ENCODE peak calls at places on chromosomes 7 and 10, in seven cellular contexts. One of them, this sample, is unnamed.

GRCh38 chr7:66964391-66964790 is 31.0 kb downstream of the SBDS start:
- DNase-seq in IMR-90: peak; percentile 65
- DNase-seq in HCT116: no peak
- DNase-seq in A549: peak; percentile 20
- DNase-seq in testis: peak; percentile 28
- DNase-seq in spleen: no peak
- DNase-seq in heart left ventricle: no peak
- DNase-seq in this sample: no peak

GRCh38 chr7:105638942-105639495 is 57.7 kb upstream of the EFCAB10 start:
- DNase-seq in heart left ventricle: no peak
- DNase-seq in A549: no peak
- DNase-seq in HCT116: no peak
- DNase-seq in spleen: no peak
- DNase-seq in testis: no peak
- DNase-seq in IMR-90: no peak
- DNase-seq in this sample: no peak

GRCh38 chr7:19690736-19691135 is 18.1 kb downstream of the POLR1F start:
- DNase-seq in heart left ventricle: no peak
- DNase-seq in spleen: no peak
- DNase-seq in testis: no peak
- DNase-seq in HCT116: no peak
- DNase-seq in IMR-90: no peak
- DNase-seq in A549: no peak
- DNase-seq in this sample: no peak

GRCh38 chr10:8159628-8160165 is 105.2 kb downstream of the GATA3 start:
- DNase-seq in A549: no peak
- DNase-seq in IMR-90: no peak
- DNase-seq in spleen: no peak
- DNase-seq in testis: no peak
- DNase-seq in heart left ventricle: no peak
- DNase-seq in HCT116: no peak
- DNase-seq in this sample: no peak

GRCh38 chr10:10644317-10645111 is 373.2 kb upstream of the CELF2 start:
- DNase-seq in testis: no peak
- DNase-seq in IMR-90: peak; percentile 77
- DNase-seq in spleen: no peak
- DNase-seq in A549: no peak
- DNase-seq in HCT116: no peak
- DNase-seq in heart left ventricle: peak; percentile 41
- DNase-seq in this sample: no peak

GRCh38 chr7:2544541-2545188 is 10.7 kb downstream of the BRAT1 start:
- DNase-seq in IMR-90: no peak
- DNase-seq in HCT116: no peak
- DNase-seq in testis: no peak
- DNase-seq in A549: no peak
- DNase-seq in heart left ventricle: no peak
- DNase-seq in spleen: no peak
- DNase-seq in this sample: no peak

GRCh38 chr7:112790651-112790973 is 419 bp upstream of the TMEM168 start:
- DNase-seq in spleen: no peak
- DNase-seq in heart left ventricle: no peak
- DNase-seq in testis: no peak
- DNase-seq in HCT116: no peak
- DNase-seq in IMR-90: no peak
- DNase-seq in A549: no peak
- DNase-seq in this sample: no peak

GRCh38 chr10:1203704-1204103 is 147.5 kb downstream of the WDR37 start:
- DNase-seq in IMR-90: no peak
- DNase-seq in heart left ventricle: no peak
- DNase-seq in testis: no peak
- DNase-seq in spleen: peak; percentile 32
- DNase-seq in HCT116: no peak
- DNase-seq in A549: no peak
- DNase-seq in this sample: no peak

GRCh38 chr7:99638731-99639130 is 22.0 kb downstream of the ZSCAN25 start:
- DNase-seq in HCT116: no peak
- DNase-seq in A549: no peak
- DNase-seq in IMR-90: no peak
- DNase-seq in spleen: no peak
- DNase-seq in testis: no peak
- DNase-seq in heart left ventricle: no peak
- DNase-seq in this sample: no peak

GRCh38 chr7:99643464-99643863 is 26.7 kb downstream of the ZSCAN25 start:
- DNase-seq in IMR-90: no peak
- DNase-seq in A549: no peak
- DNase-seq in spleen: no peak
- DNase-seq in HCT116: no peak
- DNase-seq in testis: no peak
- DNase-seq in heart left ventricle: no peak
- DNase-seq in this sample: no peak

GRCh38 chr7:99639267-99639666 is 22.5 kb downstream of the ZSCAN25 start:
- DNase-seq in A549: no peak
- DNase-seq in heart left ventricle: no peak
- DNase-seq in spleen: no peak
- DNase-seq in IMR-90: no peak
- DNase-seq in HCT116: no peak
- DNase-seq in testis: no peak
- DNase-seq in this sample: no peak

GRCh38 chr7:99644436-99644835 is 27.7 kb downstream of the ZSCAN25 start:
- DNase-seq in heart left ventricle: no peak
- DNase-seq in A549: no peak
- DNase-seq in HCT116: no peak
- DNase-seq in spleen: no peak
- DNase-seq in testis: no peak
- DNase-seq in IMR-90: no peak
- DNase-seq in this sample: no peak

GRCh38 chr7:99642099-99642498 is 25.4 kb downstream of the ZSCAN25 start:
- DNase-seq in spleen: no peak
- DNase-seq in IMR-90: peak; percentile 26
- DNase-seq in testis: no peak
- DNase-seq in heart left ventricle: no peak
- DNase-seq in A549: no peak
- DNase-seq in HCT116: no peak
- DNase-seq in this sample: no peak
- TF ChIP-seq POLR2A in spleen: no peak
- TF ChIP-seq POLR2A in IMR-90: no peak
- TF ChIP-seq POLR2A in testis: no peak
- TF ChIP-seq POLR2A in heart left ventricle: no peak
- TF ChIP-seq POLR2A in A549: no peak
- TF ChIP-seq POLR2A in HCT116: no peak
- TF ChIP-seq POLR2A in this sample: no peak

GRCh38 chr10:4849555-4850242 is 23.7 kb downstream of the AKR1E2 start:
- DNase-seq in IMR-90: peak; percentile 96
- DNase-seq in A549: peak; percentile 98
- DNase-seq in testis: peak; percentile 96
- DNase-seq in spleen: peak; percentile 93
- DNase-seq in heart left ventricle: peak; percentile 89
- DNase-seq in HCT116: peak; percentile 88
- DNase-seq in this sample: peak; percentile 80
- TF ChIP-seq POLR2A in IMR-90: no peak
- TF ChIP-seq POLR2A in A549: no peak
- TF ChIP-seq POLR2A in testis: no peak
- TF ChIP-seq POLR2A in spleen: no peak
- TF ChIP-seq POLR2A in heart left ventricle: no peak
- TF ChIP-seq POLR2A in HCT116: no peak
- TF ChIP-seq POLR2A in this sample: no peak

GRCh38 chr10:90919683-90920574 is 958 bp downstream of the ANKRD1 start:
- DNase-seq in A549: no peak
- DNase-seq in IMR-90: no peak
- DNase-seq in spleen: no peak
- DNase-seq in testis: no peak
- DNase-seq in heart left ventricle: no peak
- DNase-seq in HCT116: no peak
- DNase-seq in this sample: no peak
- TF ChIP-seq POLR2A in A549: no peak
- TF ChIP-seq POLR2A in IMR-90: no peak
- TF ChIP-seq POLR2A in spleen: no peak
- TF ChIP-seq POLR2A in testis: no peak
- TF ChIP-seq POLR2A in heart left ventricle: peak; percentile 82
- TF ChIP-seq POLR2A in HCT116: no peak
- TF ChIP-seq POLR2A in this sample: no peak

GRCh38 chr7:134891262-134892001 is 94.9 kb upstream of the AGBL3 start:
- DNase-seq in spleen: no peak
- DNase-seq in testis: peak; percentile 96
- DNase-seq in HCT116: peak; percentile 94
- DNase-seq in A549: peak; percentile 97
- DNase-seq in heart left ventricle: peak; percentile 88
- DNase-seq in IMR-90: peak; percentile 92
- DNase-seq in this sample: peak; percentile 11
- TF ChIP-seq POLR2A in spleen: no peak
- TF ChIP-seq POLR2A in testis: no peak
- TF ChIP-seq POLR2A in HCT116: peak; percentile 21
- TF ChIP-seq POLR2A in A549: peak; percentile 67
- TF ChIP-seq POLR2A in heart left ventricle: peak; percentile 36
- TF ChIP-seq POLR2A in IMR-90: no peak
- TF ChIP-seq POLR2A in this sample: no peak

DNA sequence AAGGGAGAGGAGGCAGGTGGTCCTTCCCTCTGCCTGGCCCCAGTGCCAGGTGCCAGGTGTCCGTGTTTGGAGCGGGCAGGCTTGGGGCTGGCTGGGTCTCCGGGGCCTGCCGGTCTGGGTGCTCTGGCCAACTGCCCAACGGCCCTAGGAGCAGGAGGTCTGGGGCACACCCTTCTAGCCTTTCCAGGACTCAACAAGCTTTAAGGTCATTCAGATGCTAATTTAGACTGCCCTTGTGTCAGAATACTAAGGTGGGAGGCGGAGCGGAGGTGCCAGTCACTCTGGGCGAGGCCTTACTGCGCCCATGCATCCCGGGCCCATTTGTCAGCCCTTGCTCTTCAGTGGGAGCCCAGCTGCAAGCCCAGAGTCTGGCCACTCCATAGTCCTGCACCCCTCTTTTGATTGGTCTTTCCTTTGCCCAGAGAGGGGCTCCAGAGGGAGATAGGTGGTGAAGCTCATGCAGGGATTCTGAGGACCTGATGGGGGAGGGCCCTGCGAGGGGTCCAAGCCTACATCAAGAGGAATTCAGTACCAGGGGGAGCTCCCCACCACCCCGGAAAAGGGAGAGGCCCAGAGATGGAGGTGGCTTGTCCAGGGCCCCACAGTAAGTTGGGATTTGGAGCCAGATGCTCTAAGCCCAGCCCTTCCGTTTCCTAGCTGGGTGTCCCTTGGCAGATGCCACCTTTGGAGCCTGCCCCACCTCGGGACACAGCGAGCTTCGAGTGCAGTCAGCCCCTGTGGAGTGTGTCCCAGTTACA is 1.3 kb downstream of the PGAM2 start:
- DNase-seq in spleen: peak; percentile 72
- DNase-seq in A549: no peak
- DNase-seq in heart left ventricle: no peak
- DNase-seq in HCT116: no peak
- DNase-seq in testis: no peak
- DNase-seq in IMR-90: no peak
- DNase-seq in this sample: no peak
- TF ChIP-seq POLR2A in spleen: no peak
- TF ChIP-seq POLR2A in A549: no peak
- TF ChIP-seq POLR2A in heart left ventricle: no peak
- TF ChIP-seq POLR2A in HCT116: no peak
- TF ChIP-seq POLR2A in testis: no peak
- TF ChIP-seq POLR2A in IMR-90: no peak
- TF ChIP-seq POLR2A in this sample: no peak

GRCh38 chr10:69918036-69918435 is 116.3 kb downstream of the COL13A1 start:
- DNase-seq in IMR-90: no peak
- DNase-seq in testis: no peak
- DNase-seq in heart left ventricle: no peak
- DNase-seq in A549: no peak
- DNase-seq in spleen: no peak
- DNase-seq in HCT116: no peak
- DNase-seq in this sample: no peak
- TF ChIP-seq POLR2A in IMR-90: no peak
- TF ChIP-seq POLR2A in testis: no peak
- TF ChIP-seq POLR2A in heart left ventricle: no peak
- TF ChIP-seq POLR2A in A549: no peak
- TF ChIP-seq POLR2A in spleen: no peak
- TF ChIP-seq POLR2A in HCT116: no peak
- TF ChIP-seq POLR2A in this sample: no peak

GRCh38 chr10:100535715-100536353 is at the start of gene HIF1AN:
- DNase-seq in IMR-90: peak; percentile 95
- DNase-seq in HCT116: peak; percentile 97
- DNase-seq in A549: peak; percentile 97
- DNase-seq in spleen: peak; percentile 94
- DNase-seq in testis: peak; percentile 96
- DNase-seq in heart left ventricle: peak; percentile 92
- DNase-seq in this sample: peak; percentile 85
- TF ChIP-seq POLR2A in IMR-90: peak; percentile 82
- TF ChIP-seq POLR2A in HCT116: peak; percentile 92
- TF ChIP-seq POLR2A in A549: peak; percentile 87
- TF ChIP-seq POLR2A in spleen: peak; percentile 51
- TF ChIP-seq POLR2A in testis: no peak
- TF ChIP-seq POLR2A in heart left ventricle: peak; percentile 73
- TF ChIP-seq POLR2A in this sample: peak; percentile 92

This sample was measured in K562.